ENCODE peak calls at places on chromosome 20, in six cellular contexts. J is NCI-H69; Y is activated naive CD8-positive, alpha-beta T cell treated with anti-CD3 and anti-CD28 coated beads, Interleukin-2, amount 50 U/mL, for 24 hours; N is germinal center; S is activated CD4-positive, alpha-beta T cell treated with anti-CD3 and anti-CD28 coated beads, Interleukin-2, amount 10 ng/mL, durations not matched to agents 7 days and 5 days; G is endothelial cell. E is an unnamed sample.

GRCh38 chr20:62925420-62926228 is 681 bp downstream of the DIDO1 start:
- DNase-seq in J (peak), Y (peak), N (peak), S (peak), G (no peak), E (peak)

GRCh38 chr20:60361761-60362410 is 403.7 kb downstream of the CDH26 start:
- DNase-seq in J (no peak), Y (no peak), N (no peak), S (no peak), G (no peak), E (no peak)

GRCh38 chr20:51439160-51439689 is 103.3 kb downstream of the NFATC2 start:
- DNase-seq in J (no peak), Y (no peak), N (no peak), S (no peak), G (no peak), E (no peak)

GRCh38 chr20:3771552-3772058 is 4.1 kb upstream of the ADISSP start:
- DNase-seq in J (no peak), Y (no peak), N (no peak), S (no peak), G (no peak), E (no peak)

GRCh38 chr20:37358366-37359150 is 12.6 kb downstream of the SRC start:
- DNase-seq in J (no peak), Y (no peak), N (no peak), S (no peak), G (no peak), E (no peak)

GRCh38 chr20:10710995-10711775 is 37.4 kb upstream of the JAG1 start:
- DNase-seq in J (peak), Y (no peak), N (no peak), S (no peak), G (no peak), E (no peak)

GRCh38 chr20:18001131-18001921 is 32.5 kb downstream of the MGME1 start:
- DNase-seq in J (no peak), Y (no peak), N (no peak), S (no peak), G (no peak), E (no peak)

GRCh38 chr20:13270211-13270610 is 49.1 kb downstream of the ISM1 start:
- DNase-seq in J (no peak), Y (no peak), N (no peak), S (no peak), G (no peak), E (no peak)

GRCh38 chr20:49483706-49484101 is 1.2 kb upstream of the KCNB1 start:
- DNase-seq in J (peak), Y (no peak), N (no peak), S (no peak), G (no peak), E (no peak)

GRCh38 chr20:57880155-57880648 is 170.4 kb upstream of the PMEPA1 start:
- DNase-seq in J (no peak), Y (no peak), N (no peak), S (no peak), G (no peak), E (no peak)

GRCh38 chr20:14566505-14566904 is 229.1 kb upstream of the FLRT3 start:
- DNase-seq in J (no peak), Y (no peak), N (no peak), S (no peak), G (no peak), E (no peak)

E was measured in GM06990.